ENCODE peak calls at places on chromosomes 1 and 21, in eight cellular contexts. J is T-helper 1 cell; G is AG08396; Y is stimulated activated CD8-positive, alpha-beta memory T cell treated with anti-CD3 and anti-CD28 coated beads, Interleukin-15, amount 100 ng/mL, for 1 hour; I is effector memory CD8-positive, alpha-beta T cell; V is GM18507; M is heart left ventricle; Z is GM20000. T is an unnamed sample.

GRCh38 chr1:158014702-158015320 is 21.4 kb downstream of the KIRREL1 start:
- DNase-seq in J (no peak), G (no peak), Y (no peak), I (no peak), V (no peak), M (no peak), Z (no peak), T (no peak)

GRCh38 chr21:35649186-35649585 is 411.1 kb downstream of the SETD4 start:
- DNase-seq in J (no peak), G (peak; percentile 47), Y (no peak), I (no peak), V (no peak), M (no peak), Z (no peak), T (no peak)

GRCh38 chr1:170864784-170865538 is 70.4 kb upstream of the MROH9 start:
- DNase-seq in J (no peak), G (no peak), Y (no peak), I (no peak), V (no peak), M (no peak), Z (peak; percentile 18), T (no peak)

GRCh38 chr1:3457910-3458621 is 3.6 kb downstream of the ARHGEF16 start:
- DNase-seq in J (no peak), G (no peak), Y (no peak), I (no peak), V (no peak), M (peak; percentile 65), Z (no peak), T (peak; percentile 70)

GRCh38 chr1:52636701-52637695 is 4.0 kb downstream of the SHISAL2A start:
- DNase-seq in J (peak; percentile 59), G (no peak), Y (peak; percentile 51), I (peak; percentile 67), V (peak; percentile 47), M (no peak), Z (peak; percentile 72), T (peak; percentile 37)

GRCh38 chr21:18493420-18493819 is 89.8 kb upstream of the TMPRSS15 start:
- DNase-seq in J (no peak), G (no peak), Y (no peak), I (no peak), V (no peak), M (no peak), Z (no peak), T (no peak)

GRCh38 chr1:183753464-183753891 is 51.4 kb upstream of the RGL1 start:
- DNase-seq in J (no peak), G (no peak), Y (no peak), I (no peak), V (no peak), M (no peak), Z (no peak), T (no peak)

GRCh38 chr1:53465023-53465957 is 6.1 kb downstream of the DMRTB1 start:
- DNase-seq in J (no peak), G (no peak), Y (no peak), I (no peak), V (no peak), M (no peak), Z (no peak), T (no peak)

GRCh38 chr1:212606734-212607205 is 1.8 kb upstream of the ATF3 start:
- DNase-seq in J (peak; percentile 43), G (no peak), Y (no peak), I (peak; percentile 28), V (no peak), M (peak; percentile 65), Z (peak; percentile 41), T (no peak)

GRCh38 chr1:25924454-25924853 is 18.2 kb upstream of the STMN1 start:
- DNase-seq in J (no peak), G (no peak), Y (no peak), I (no peak), V (no peak), M (no peak), Z (no peak), T (no peak)

GRCh38 chr1:180631197-180631765 is 541 bp upstream of the XPR1 start:
- DNase-seq in J (no peak), G (no peak), Y (no peak), I (no peak), V (no peak), M (no peak), Z (peak; percentile 13), T (no peak)

GRCh38 chr1:153652795-153653507 is 5.6 kb upstream of the SNAPIN start:
- DNase-seq in J (no peak), G (peak; percentile 62), Y (no peak), I (no peak), V (no peak), M (no peak), Z (no peak), T (no peak)

GRCh38 chr21:26961704-26962103 is 5.2 kb downstream of the ADAMTS5 start:
- DNase-seq in J (no peak), G (no peak), Y (no peak), I (no peak), V (no peak), M (no peak), Z (no peak), T (no peak)

GRCh38 chr1:192607836-192608235 is 28.1 kb upstream of the RGS13 start:
- DNase-seq in J (no peak), G (no peak), Y (no peak), I (no peak), V (no peak), M (no peak), Z (no peak), T (no peak)

GRCh38 chr1:201774224-201774982 is 54.6 kb upstream of the IPO9 start:
- DNase-seq in J (no peak), G (no peak), Y (no peak), I (no peak), V (no peak), M (no peak), Z (no peak), T (no peak)

GRCh38 chr21:39707316-39707715 is 37.7 kb upstream of the IGSF5 start:
- DNase-seq in J (no peak), G (no peak), Y (no peak), I (no peak), V (no peak), M (no peak), Z (no peak), T (no peak)